ENCODE peak calls at places on chromosomes 6 and 20, in six cellular contexts. F is gastrocnemius medialis, M is iPS-NIHi11, C is HTR-8/SVneo, E is frontal cortex, S is fibroblast of pulmonary artery. V is an unnamed sample.

GRCh38 chr20:61684583-61685235 is 381.0 kb downstream of the TAF4 start:
- DNase-seq in F (no peak), M (no peak), C (no peak), E (no peak), S (no peak), V (no peak)

GRCh38 chr6:6660339-6661045 is 72.0 kb downstream of the LY86 start:
- DNase-seq in F (no peak), M (no peak), C (no peak), E (no peak), S (no peak), V (no peak)

GRCh38 chr6:56037587-56037986 is 162.2 kb upstream of the BMP5 start:
- DNase-seq in F (no peak), M (no peak), C (no peak), E (no peak), S (peak; percentile 22), V (no peak)

GRCh38 chr20:32964575-32964974 is 39.7 kb downstream of the SUN5 start:
- DNase-seq in F (no peak), M (no peak), C (no peak), E (no peak), S (no peak), V (no peak)

GRCh38 chr6:125212377-125212776 is 58.8 kb downstream of the TPD52L1 start:
- DNase-seq in F (no peak), M (peak; percentile 18), C (no peak), E (no peak), S (no peak), V (no peak)

GRCh38 chr20:62898970-62899632 is 27.2 kb downstream of the DIDO1 start:
- DNase-seq in F (no peak), M (peak; percentile 34), C (no peak), E (no peak), S (no peak), V (no peak)

GRCh38 chr6:27617700-27618689 is 145.1 kb upstream of the ZNF184 start:
- DNase-seq in F (no peak), M (peak; percentile 64), C (no peak), E (no peak), S (peak; percentile 62), V (peak; percentile 70)

GRCh38 chr20:16703570-16703969 is 26.3 kb upstream of the SNRPB2 start:
- DNase-seq in F (no peak), M (no peak), C (no peak), E (no peak), S (no peak), V (no peak)

GRCh38 chr6:14804001-14804401 is 441.9 kb upstream of the JARID2 start:
- DNase-seq in F (no peak), M (no peak), C (no peak), E (no peak), S (no peak), V (no peak)

GRCh38 chr6:21371676-21372161 is 221.8 kb upstream of the SOX4 start:
- DNase-seq in F (no peak), M (no peak), C (no peak), E (no peak), S (peak; percentile 44), V (no peak)